ENCODE peak calls at places on chromosomes 13 and 19, in six cellular contexts. D is neuronal stem cell, Q is uterus, C is spleen, B is SK-N-SH, U is heart left ventricle. K is an unnamed sample.

GRCh38 chr19:16566161-16566560 is 6.1 kb downstream of the SLC35E1 start:
- DNase-seq in D (no peak), Q (no peak), C (peak), B (no peak), U (no peak), K (peak)

GRCh38 chr19:52492201-52492960 is 35.1 kb upstream of the ZNF808 start:
- DNase-seq in D (peak), Q (no peak), C (no peak), B (peak), U (no peak), K (peak)

GRCh38 chr19:10286803-10287737 is at the start of gene ICAM4:
- DNase-seq in D (no peak), Q (peak), C (peak), B (peak), U (peak), K (peak)

GRCh38 chr13:27176772-27177171 is 5.2 kb upstream of the USP12 start:
- DNase-seq in D (no peak), Q (no peak), C (no peak), B (no peak), U (no peak), K (no peak)

GRCh38 chr19:34320277-34320676 is 44.7 kb upstream of the GPI start:
- DNase-seq in D (no peak), Q (no peak), C (no peak), B (no peak), U (no peak), K (no peak)

GRCh38 chr19:3207466-3208242 is 16.8 kb upstream of the CELF5 start:
- DNase-seq in D (no peak), Q (no peak), C (no peak), B (peak), U (no peak), K (no peak)

GRCh38 chr19:42250666-42251531 is 4.0 kb downstream of the ERF start:
- DNase-seq in D (no peak), Q (peak), C (peak), B (peak), U (no peak), K (peak)

GRCh38 chr13:49664606-49665005 is 26.7 kb downstream of the EBPL start:
- DNase-seq in D (peak), Q (no peak), C (no peak), B (no peak), U (no peak), K (no peak)

GRCh38 chr13:113656015-113656588 is 1.9 kb downstream of the ATP4B start:
- DNase-seq in D (no peak), Q (peak), C (peak), B (no peak), U (no peak), K (peak)

GRCh38 chr19:13366529-13367143 is 139.6 kb downstream of the CACNA1A start:
- DNase-seq in D (peak), Q (no peak), C (no peak), B (peak), U (no peak), K (no peak)

GRCh38 chr13:111461445-111462149 is 141.2 kb downstream of the TEX29 start:
- DNase-seq in D (no peak), Q (no peak), C (no peak), B (no peak), U (no peak), K (no peak)

DNA sequence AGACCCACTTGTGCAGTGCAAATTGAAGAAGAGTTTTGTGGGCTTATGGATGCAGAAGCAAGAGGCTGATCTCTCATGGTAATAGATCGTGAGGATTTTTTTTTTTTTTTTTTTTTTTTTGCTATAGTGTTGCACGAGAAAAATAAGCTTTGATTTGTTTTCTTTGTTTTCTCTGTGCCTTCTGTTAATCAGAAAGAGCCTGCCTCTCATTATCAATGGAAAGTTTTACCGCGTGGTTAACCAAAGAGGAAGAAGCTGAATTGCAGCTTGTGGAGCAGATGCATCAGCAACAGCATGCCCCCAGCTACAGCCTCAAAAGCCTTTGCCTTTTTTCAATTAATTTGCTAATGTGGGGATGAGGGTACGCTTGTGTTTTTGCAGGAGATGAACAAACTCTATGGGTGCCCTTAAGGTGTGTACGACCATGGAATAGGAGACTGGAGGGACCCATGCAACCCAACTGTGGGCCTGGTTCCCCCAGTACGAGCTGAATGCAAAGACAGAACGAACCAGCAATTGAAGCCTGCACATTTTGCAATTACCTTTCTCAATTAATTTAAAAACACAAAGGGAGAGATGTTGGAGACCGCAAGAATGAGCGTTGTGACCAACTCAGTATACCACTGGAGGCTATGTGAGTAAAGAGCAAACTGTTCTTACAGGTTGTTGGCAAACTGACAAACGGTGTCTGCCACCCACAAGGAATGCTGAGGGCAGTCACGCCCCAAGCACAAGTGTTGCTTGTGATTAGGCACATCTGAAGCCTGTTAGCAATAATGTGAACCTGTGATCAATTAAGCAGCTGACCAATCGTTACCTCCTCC is 58.6 kb upstream of the SPRY2 start:
- DNase-seq in D (no peak), Q (no peak), C (no peak), B (no peak), U (no peak), K (no peak)
- H3K27ac ChIP-seq in D (no peak), Q (no peak), C (no peak), B (no peak), U (no peak), K (no peak)

GRCh38 chr19:45385392-45386221 is 15.2 kb upstream of the ERCC2 start:
- DNase-seq in D (no peak), Q (no peak), C (no peak), B (peak), U (no peak), K (no peak)

GRCh38 chr19:45391871-45392665 is 12.8 kb downstream of the PPP1R13L start:
- DNase-seq in D (no peak), Q (no peak), C (no peak), B (no peak), U (no peak), K (no peak)

GRCh38 chr19:45396389-45397260 is 8.2 kb downstream of the PPP1R13L start:
- DNase-seq in D (no peak), Q (no peak), C (no peak), B (no peak), U (no peak), K (no peak)

GRCh38 chr19:45395524-45396388 is 9.1 kb downstream of the PPP1R13L start:
- DNase-seq in D (no peak), Q (no peak), C (no peak), B (no peak), U (no peak), K (no peak)

DNA sequence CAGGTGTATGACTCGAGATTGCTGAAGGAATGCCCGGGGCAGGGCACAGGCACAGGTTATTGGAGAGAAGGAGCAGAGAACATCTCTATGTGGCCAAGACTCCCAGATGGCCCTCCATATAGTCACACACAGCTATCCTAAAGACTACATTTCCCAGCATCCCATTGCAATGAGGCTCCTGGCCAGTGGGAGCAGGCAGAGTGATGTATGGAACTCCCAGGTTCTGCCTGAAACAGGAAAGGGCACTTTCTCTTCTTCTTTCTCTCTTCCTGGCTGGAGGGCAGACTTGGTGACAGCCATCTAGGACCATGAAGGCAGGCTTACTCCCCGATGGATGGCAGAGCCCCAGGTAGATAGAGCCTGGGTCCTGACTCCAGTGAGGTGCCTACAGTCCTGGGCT is 13.5 kb downstream of the PPP1R13L start:
- DNase-seq in D (no peak), Q (no peak), C (no peak), B (peak), U (no peak), K (no peak)
- H3K27ac ChIP-seq in D (no peak), Q (no peak), C (no peak), B (no peak), U (no peak), K (no peak)

DNA sequence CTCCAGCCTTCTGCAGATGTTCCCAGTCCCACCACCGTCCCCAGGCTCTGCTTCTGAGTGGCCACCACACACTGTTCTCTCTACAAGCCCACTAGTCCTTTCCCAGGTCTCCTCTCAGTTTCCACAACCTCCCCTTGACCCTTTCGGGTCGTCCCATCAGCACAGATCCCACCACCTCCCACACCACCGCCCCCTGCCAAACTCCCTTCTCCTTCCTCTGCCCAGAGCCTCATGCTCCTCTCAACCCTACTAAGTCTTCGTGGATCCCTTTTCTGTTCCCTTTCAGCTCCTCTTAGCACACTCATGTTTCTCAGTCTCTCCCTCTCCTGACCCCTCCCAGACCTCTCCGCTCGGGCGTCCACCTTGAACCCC is 1.9 kb downstream of the NAPA start:
- DNase-seq in D (no peak), Q (no peak), C (no peak), B (no peak), U (no peak), K (no peak)
- H3K27ac ChIP-seq in D (no peak), Q (peak), C (peak), B (no peak), U (peak), K (peak)

GRCh38 chr13:45218689-45219088 is 17.8 kb upstream of the KCTD4 start:
- DNase-seq in D (no peak), Q (no peak), C (no peak), B (no peak), U (no peak), K (no peak)
- H3K27ac ChIP-seq in D (no peak), Q (no peak), C (no peak), B (peak), U (no peak), K (no peak)

GRCh38 chr13:100208596-100208995 is 119.7 kb downstream of the PCCA start:
- DNase-seq in D (no peak), Q (no peak), C (no peak), B (no peak), U (no peak), K (no peak)

GRCh38 chr13:100212904-100213538 is 124.1 kb downstream of the PCCA start:
- DNase-seq in D (no peak), Q (no peak), C (no peak), B (no peak), U (no peak), K (no peak)

GRCh38 chr13:100210966-100211710 is 122.2 kb downstream of the PCCA start:
- DNase-seq in D (no peak), Q (no peak), C (no peak), B (no peak), U (no peak), K (no peak)

GRCh38 chr13:100208002-100208401 is 119.1 kb downstream of the PCCA start:
- DNase-seq in D (no peak), Q (no peak), C (no peak), B (no peak), U (no peak), K (no peak)

DNA sequence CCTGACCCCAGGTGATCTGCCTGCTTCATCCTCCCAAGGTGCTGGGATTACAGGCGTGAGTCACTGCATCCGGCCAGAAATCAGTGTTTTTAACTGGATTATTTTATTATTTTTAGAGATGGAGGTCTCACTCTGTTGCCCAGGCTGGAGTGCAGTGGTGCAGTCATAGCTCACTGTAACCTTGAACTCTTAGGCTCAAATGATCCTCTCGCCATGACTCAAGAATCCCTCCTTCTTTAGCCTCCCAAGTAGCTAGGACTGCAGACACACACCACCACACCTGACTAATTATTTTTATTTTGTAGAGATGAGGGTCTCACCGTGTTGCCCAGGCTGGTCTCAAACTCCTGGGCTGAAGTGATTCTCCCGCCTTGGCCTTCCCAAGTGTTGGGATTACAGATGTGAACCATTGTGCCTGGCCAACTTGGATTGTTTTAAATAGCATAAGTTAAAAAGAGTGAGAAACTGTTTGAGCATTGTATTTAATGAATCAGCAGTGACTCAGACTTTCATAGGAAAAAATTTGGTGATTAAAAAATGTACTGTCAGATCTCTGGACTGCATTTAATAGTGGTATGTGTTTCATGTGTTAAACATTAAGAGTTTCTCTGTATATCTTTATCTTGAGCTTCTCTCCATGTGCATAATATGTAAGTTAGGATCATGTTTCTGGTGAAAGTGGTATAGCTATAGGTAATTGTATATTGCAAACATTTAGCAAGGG is 121.1 kb downstream of the PCCA start:
- DNase-seq in D (no peak), Q (no peak), C (no peak), B (no peak), U (no peak), K (no peak)
- H3K27ac ChIP-seq in D (no peak), Q (no peak), C (no peak), B (peak), U (no peak), K (no peak)

DNA sequence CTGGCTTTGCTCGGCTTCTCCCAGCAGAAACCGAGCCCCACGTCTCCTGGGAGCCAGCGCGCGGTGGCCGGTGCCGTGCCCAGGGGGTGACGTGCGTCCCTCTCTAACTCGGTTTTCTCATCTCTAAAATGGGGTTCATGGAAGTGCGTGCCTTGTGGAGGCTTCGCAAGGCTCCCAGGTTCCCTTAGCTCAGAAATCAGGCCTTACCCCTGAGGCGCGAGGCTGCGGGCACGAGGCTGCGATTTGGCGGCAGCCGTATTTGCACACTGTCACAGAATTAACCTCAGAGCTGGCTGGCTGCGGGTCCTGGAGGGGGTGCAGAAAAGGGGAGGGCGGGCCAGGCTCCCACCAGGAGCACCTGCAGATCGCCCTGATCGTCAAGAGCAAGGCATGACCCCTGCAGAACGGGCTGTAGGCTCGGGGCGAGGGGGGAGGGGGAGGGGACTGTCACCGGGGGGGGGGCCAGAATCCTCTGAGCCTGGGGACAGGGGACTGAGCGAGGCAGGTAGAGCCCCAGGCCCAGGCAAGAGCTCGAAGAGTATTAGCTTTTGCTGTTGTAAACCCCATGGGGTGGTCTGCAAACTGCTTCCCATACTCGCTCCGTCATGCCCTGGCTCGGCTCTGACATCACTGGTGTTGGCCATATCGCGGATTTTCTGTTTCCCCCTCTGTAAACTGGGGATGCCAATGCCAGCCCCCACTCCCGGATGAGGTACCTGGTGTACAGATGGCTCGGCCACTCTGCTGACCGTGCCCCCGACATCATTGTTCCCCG is 62.2 kb downstream of the CCNE1 start:
- DNase-seq in D (no peak), Q (no peak), C (peak), B (peak), U (no peak), K (no peak)
- H3K27ac ChIP-seq in D (no peak), Q (no peak), C (no peak), B (no peak), U (no peak), K (no peak)

DNA sequence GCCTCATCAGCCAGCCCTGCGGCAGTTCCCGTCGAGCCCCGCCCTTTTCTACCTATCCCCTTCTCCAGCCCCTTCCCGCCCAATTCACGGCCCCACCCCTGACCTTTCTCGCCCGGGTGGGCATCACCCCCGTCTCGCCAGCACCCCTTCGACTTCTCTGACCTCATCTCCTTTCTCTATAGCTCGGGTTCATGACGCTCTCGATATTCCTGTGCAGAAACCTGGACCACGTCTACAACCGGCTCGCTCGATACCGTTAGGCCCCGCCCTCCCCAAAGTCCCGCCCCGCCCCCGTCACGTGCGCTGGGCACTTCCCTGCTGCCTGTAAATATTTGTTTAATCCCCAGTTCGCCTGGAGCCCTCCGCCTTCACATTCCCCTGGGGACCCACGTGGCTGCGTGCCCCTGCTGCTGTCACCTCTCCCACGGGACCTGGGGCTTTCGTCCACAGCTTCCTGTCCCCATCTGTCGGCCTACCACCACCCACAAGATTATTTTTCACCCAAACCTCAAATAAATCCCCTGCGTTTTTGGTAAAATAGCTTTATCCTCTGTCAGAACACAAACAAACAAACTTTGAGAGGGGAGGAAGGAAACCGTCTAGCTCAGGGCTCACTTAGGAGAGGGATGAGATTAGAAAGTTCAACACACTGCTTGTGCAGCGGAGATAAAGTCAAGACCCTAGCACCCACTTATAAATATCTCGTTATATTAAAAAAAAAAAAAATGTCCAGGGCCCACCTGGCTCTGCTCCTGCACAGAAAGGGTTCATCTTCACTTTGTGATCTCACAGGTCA is 5.1 kb downstream of the CD37 start:
- DNase-seq in D (no peak), Q (peak), C (peak), B (no peak), U (peak), K (peak)
- H3K27ac ChIP-seq in D (peak), Q (peak), C (peak), B (no peak), U (peak), K (peak)

GRCh38 chr19:11577451-11578341 is at the start of gene ACP5:
- DNase-seq in D (no peak), Q (no peak), C (peak), B (peak), U (no peak), K (no peak)

GRCh38 chr19:11580665-11581418 is 3.4 kb upstream of the ACP5 start:
- DNase-seq in D (no peak), Q (no peak), C (no peak), B (no peak), U (no peak), K (no peak)

GRCh38 chr19:11576186-11576585 is 1.3 kb downstream of the ACP5 start:
- DNase-seq in D (no peak), Q (no peak), C (peak), B (no peak), U (no peak), K (no peak)

GRCh38 chr19:11578342-11579142 is 1.1 kb upstream of the ACP5 start:
- DNase-seq in D (no peak), Q (no peak), C (peak), B (peak), U (no peak), K (peak)

DNA sequence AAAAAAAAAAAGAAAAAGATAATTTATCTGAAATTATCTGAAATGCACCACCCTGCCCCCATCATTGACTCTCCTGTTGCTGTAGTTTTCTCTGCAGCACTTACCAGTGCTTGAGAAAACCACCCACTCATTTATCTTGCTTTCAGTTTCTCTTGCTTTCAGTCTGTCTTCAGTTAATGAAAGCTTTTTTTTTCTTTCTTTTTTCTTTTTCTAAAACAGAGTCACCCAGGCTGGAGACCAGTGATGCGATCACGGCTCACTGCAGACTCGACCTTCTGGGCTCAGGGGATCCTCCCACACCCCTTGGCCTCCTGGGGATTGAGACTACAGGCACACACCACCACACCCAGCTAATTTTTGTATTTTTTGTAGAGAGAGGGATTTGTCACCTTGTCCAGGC is 4.3 kb upstream of the ACP5 start:
- DNase-seq in D (no peak), Q (no peak), C (peak), B (no peak), U (no peak), K (no peak)
- H3K27ac ChIP-seq in D (no peak), Q (no peak), C (peak), B (no peak), U (no peak), K (no peak)

K was measured in kidney.